ENCODE peak calls at places on chromosome 4, in nine cellular contexts. One of them, this sample, is unnamed.

GRCh38 chr4:184732126-184732525 is 1.8 kb downstream of the CENPU start:
- DNase-seq in lung: peak
- DNase-seq in kidney epithelial cell: no peak
- DNase-seq in esophagus muscularis mucosa: no peak
- DNase-seq in fibroblast of mammary gland: peak
- DNase-seq in astrocyte of the spinal cord: no peak
- DNase-seq in HL-60: no peak
- DNase-seq in tibial artery: no peak
- DNase-seq in fibroblast of lung: no peak
- DNase-seq in this sample: no peak

GRCh38 chr4:171644430-171645057 is 168.7 kb upstream of the GALNTL6 start:
- DNase-seq in astrocyte of the spinal cord: no peak
- DNase-seq in esophagus muscularis mucosa: no peak
- DNase-seq in kidney epithelial cell: no peak
- DNase-seq in fibroblast of mammary gland: no peak
- DNase-seq in fibroblast of lung: no peak
- DNase-seq in HL-60: no peak
- DNase-seq in tibial artery: no peak
- DNase-seq in lung: no peak
- DNase-seq in this sample: no peak

GRCh38 chr4:127965803-127966175 is 583 bp downstream of the ABHD18 start:
- DNase-seq in HL-60: no peak
- DNase-seq in tibial artery: peak
- DNase-seq in astrocyte of the spinal cord: no peak
- DNase-seq in esophagus muscularis mucosa: no peak
- DNase-seq in lung: peak
- DNase-seq in kidney epithelial cell: peak
- DNase-seq in fibroblast of lung: peak
- DNase-seq in fibroblast of mammary gland: peak
- DNase-seq in this sample: no peak

GRCh38 chr4:73683033-73683432 is 57.3 kb upstream of the CXCL8 start:
- DNase-seq in esophagus muscularis mucosa: no peak
- DNase-seq in tibial artery: no peak
- DNase-seq in HL-60: no peak
- DNase-seq in lung: no peak
- DNase-seq in fibroblast of mammary gland: no peak
- DNase-seq in fibroblast of lung: no peak
- DNase-seq in astrocyte of the spinal cord: no peak
- DNase-seq in kidney epithelial cell: no peak
- DNase-seq in this sample: no peak

GRCh38 chr4:94439606-94440005 is 12.1 kb upstream of the PDLIM5 start:
- DNase-seq in kidney epithelial cell: no peak
- DNase-seq in tibial artery: no peak
- DNase-seq in esophagus muscularis mucosa: no peak
- DNase-seq in fibroblast of mammary gland: no peak
- DNase-seq in astrocyte of the spinal cord: no peak
- DNase-seq in HL-60: no peak
- DNase-seq in fibroblast of lung: no peak
- DNase-seq in lung: no peak
- DNase-seq in this sample: no peak

GRCh38 chr4:89617256-89617655 is 219.7 kb downstream of the SNCA start:
- DNase-seq in tibial artery: no peak
- DNase-seq in astrocyte of the spinal cord: peak
- DNase-seq in lung: no peak
- DNase-seq in fibroblast of lung: no peak
- DNase-seq in fibroblast of mammary gland: peak
- DNase-seq in esophagus muscularis mucosa: no peak
- DNase-seq in HL-60: no peak
- DNase-seq in kidney epithelial cell: peak
- DNase-seq in this sample: no peak

GRCh38 chr4:41509411-41510008 is 28.4 kb upstream of the LIMCH1 start:
- DNase-seq in kidney epithelial cell: no peak
- DNase-seq in astrocyte of the spinal cord: no peak
- DNase-seq in tibial artery: peak
- DNase-seq in fibroblast of mammary gland: no peak
- DNase-seq in esophagus muscularis mucosa: no peak
- DNase-seq in lung: no peak
- DNase-seq in HL-60: no peak
- DNase-seq in fibroblast of lung: no peak
- DNase-seq in this sample: no peak

GRCh38 chr4:65924843-65925242 is 254.6 kb upstream of the EPHA5 start:
- DNase-seq in fibroblast of mammary gland: no peak
- DNase-seq in esophagus muscularis mucosa: no peak
- DNase-seq in tibial artery: no peak
- DNase-seq in lung: no peak
- DNase-seq in fibroblast of lung: no peak
- DNase-seq in HL-60: no peak
- DNase-seq in astrocyte of the spinal cord: no peak
- DNase-seq in kidney epithelial cell: no peak
- DNase-seq in this sample: no peak

GRCh38 chr4:36921474-36922220 is 322.9 kb upstream of the NWD2 start:
- DNase-seq in fibroblast of mammary gland: peak
- DNase-seq in astrocyte of the spinal cord: no peak
- DNase-seq in kidney epithelial cell: no peak
- DNase-seq in esophagus muscularis mucosa: no peak
- DNase-seq in lung: no peak
- DNase-seq in tibial artery: no peak
- DNase-seq in HL-60: no peak
- DNase-seq in fibroblast of lung: no peak
- DNase-seq in this sample: no peak

GRCh38 chr4:57442834-57443291 is 332.7 kb upstream of the IGFBP7 start:
- DNase-seq in kidney epithelial cell: no peak
- DNase-seq in HL-60: no peak
- DNase-seq in esophagus muscularis mucosa: no peak
- DNase-seq in fibroblast of lung: peak
- DNase-seq in tibial artery: peak
- DNase-seq in astrocyte of the spinal cord: peak
- DNase-seq in fibroblast of mammary gland: peak
- DNase-seq in lung: no peak
- DNase-seq in this sample: peak

GRCh38 chr4:178556796-178557195 is 1114.6 kb upstream of the AGA start:
- DNase-seq in fibroblast of mammary gland: no peak
- DNase-seq in lung: no peak
- DNase-seq in HL-60: no peak
- DNase-seq in fibroblast of lung: no peak
- DNase-seq in astrocyte of the spinal cord: no peak
- DNase-seq in esophagus muscularis mucosa: no peak
- DNase-seq in kidney epithelial cell: no peak
- DNase-seq in tibial artery: no peak
- DNase-seq in this sample: no peak

GRCh38 chr4:4474496-4474895 is 67.4 kb downstream of the STX18 start:
- DNase-seq in HL-60: no peak
- DNase-seq in esophagus muscularis mucosa: peak
- DNase-seq in kidney epithelial cell: no peak
- DNase-seq in lung: no peak
- DNase-seq in astrocyte of the spinal cord: no peak
- DNase-seq in fibroblast of lung: no peak
- DNase-seq in tibial artery: no peak
- DNase-seq in fibroblast of mammary gland: no peak
- DNase-seq in this sample: no peak

GRCh38 chr4:7964890-7965662 is 25.4 kb upstream of the AFAP1 start:
- DNase-seq in lung: no peak
- DNase-seq in fibroblast of mammary gland: peak
- DNase-seq in kidney epithelial cell: no peak
- DNase-seq in tibial artery: no peak
- DNase-seq in fibroblast of lung: peak
- DNase-seq in esophagus muscularis mucosa: no peak
- DNase-seq in astrocyte of the spinal cord: no peak
- DNase-seq in HL-60: no peak
- DNase-seq in this sample: peak

GRCh38 chr4:100295792-100296191 is 105.5 kb upstream of the DDIT4L start:
- DNase-seq in kidney epithelial cell: no peak
- DNase-seq in astrocyte of the spinal cord: peak
- DNase-seq in esophagus muscularis mucosa: no peak
- DNase-seq in fibroblast of lung: peak
- DNase-seq in lung: no peak
- DNase-seq in tibial artery: no peak
- DNase-seq in fibroblast of mammary gland: peak
- DNase-seq in HL-60: no peak
- DNase-seq in this sample: peak

GRCh38 chr4:1870578-1871443 is at the start of gene NSD2:
- DNase-seq in lung: peak
- DNase-seq in fibroblast of lung: peak
- DNase-seq in HL-60: peak
- DNase-seq in tibial artery: peak
- DNase-seq in astrocyte of the spinal cord: peak
- DNase-seq in fibroblast of mammary gland: peak
- DNase-seq in kidney epithelial cell: no peak
- DNase-seq in esophagus muscularis mucosa: peak
- DNase-seq in this sample: peak
- TF ChIP-seq CTCF in lung: no peak
- TF ChIP-seq CTCF in fibroblast of lung: no peak
- TF ChIP-seq CTCF in HL-60: no peak
- TF ChIP-seq CTCF in tibial artery: no peak
- TF ChIP-seq CTCF in astrocyte of the spinal cord: no peak
- TF ChIP-seq CTCF in fibroblast of mammary gland: no peak
- TF ChIP-seq CTCF in kidney epithelial cell: no peak
- TF ChIP-seq CTCF in esophagus muscularis mucosa: no peak
- TF ChIP-seq CTCF in this sample: no peak

GRCh38 chr4:6062133-6062532 is 43.9 kb upstream of the C4orf50 start:
- DNase-seq in tibial artery: no peak
- DNase-seq in HL-60: no peak
- DNase-seq in esophagus muscularis mucosa: no peak
- DNase-seq in fibroblast of lung: no peak
- DNase-seq in astrocyte of the spinal cord: no peak
- DNase-seq in fibroblast of mammary gland: no peak
- DNase-seq in kidney epithelial cell: no peak
- DNase-seq in lung: no peak
- DNase-seq in this sample: no peak

GRCh38 chr4:6059375-6059805 is 41.2 kb upstream of the C4orf50 start:
- DNase-seq in fibroblast of mammary gland: no peak
- DNase-seq in HL-60: no peak
- DNase-seq in kidney epithelial cell: no peak
- DNase-seq in tibial artery: no peak
- DNase-seq in astrocyte of the spinal cord: no peak
- DNase-seq in esophagus muscularis mucosa: no peak
- DNase-seq in fibroblast of lung: no peak
- DNase-seq in lung: no peak
- DNase-seq in this sample: no peak

GRCh38 chr4:6055436-6055835 is 37.2 kb upstream of the C4orf50 start:
- DNase-seq in kidney epithelial cell: no peak
- DNase-seq in lung: no peak
- DNase-seq in fibroblast of lung: no peak
- DNase-seq in esophagus muscularis mucosa: no peak
- DNase-seq in tibial artery: no peak
- DNase-seq in astrocyte of the spinal cord: no peak
- DNase-seq in HL-60: no peak
- DNase-seq in fibroblast of mammary gland: no peak
- DNase-seq in this sample: no peak

GRCh38 chr4:6056976-6057766 is 38.9 kb upstream of the C4orf50 start:
- DNase-seq in kidney epithelial cell: no peak
- DNase-seq in esophagus muscularis mucosa: no peak
- DNase-seq in astrocyte of the spinal cord: no peak
- DNase-seq in fibroblast of lung: no peak
- DNase-seq in fibroblast of mammary gland: no peak
- DNase-seq in HL-60: no peak
- DNase-seq in lung: no peak
- DNase-seq in tibial artery: no peak
- DNase-seq in this sample: no peak

DNA sequence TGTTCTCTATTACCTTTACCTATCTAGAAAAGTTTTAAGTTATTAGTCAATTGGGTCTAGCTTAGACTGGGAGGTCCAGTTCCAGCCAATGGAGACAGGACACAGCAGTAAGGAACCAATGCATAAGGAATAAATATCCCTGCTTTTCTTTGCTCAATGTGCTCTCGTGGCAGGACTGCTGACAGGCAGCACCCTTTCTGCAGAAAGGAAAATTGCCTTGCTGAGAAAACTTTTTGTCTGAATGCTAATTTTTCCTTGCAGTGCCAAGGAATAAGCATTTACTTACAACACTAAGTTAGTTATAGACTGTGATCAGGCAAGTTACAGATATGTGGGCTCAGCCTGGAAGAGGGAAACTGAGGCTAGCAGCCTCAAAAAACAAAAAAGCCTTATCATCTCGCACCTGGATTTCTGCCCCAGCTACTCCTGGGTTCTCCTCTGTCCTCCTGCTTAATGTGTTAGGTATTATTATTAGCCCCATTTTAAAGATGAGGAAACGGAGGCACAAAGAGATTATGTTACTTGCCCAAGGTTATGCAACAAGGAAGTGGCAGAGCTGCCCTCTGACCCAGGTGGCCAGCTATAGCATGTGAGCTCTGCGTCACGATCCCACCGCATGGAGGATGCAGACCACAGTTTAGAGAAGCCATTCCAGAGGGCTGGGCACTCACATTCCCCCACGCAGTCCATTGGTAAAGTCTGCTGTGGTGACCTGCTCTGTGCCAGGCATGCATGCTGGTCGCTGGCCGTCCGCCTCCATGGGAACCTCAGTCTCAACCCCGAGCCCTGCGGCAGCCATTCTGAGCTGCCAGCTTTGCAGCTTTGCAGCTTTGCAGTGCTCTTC is 40.5 kb upstream of the C4orf50 start:
- DNase-seq in kidney epithelial cell: no peak
- DNase-seq in fibroblast of lung: no peak
- DNase-seq in lung: no peak
- DNase-seq in astrocyte of the spinal cord: no peak
- DNase-seq in esophagus muscularis mucosa: no peak
- DNase-seq in tibial artery: no peak
- DNase-seq in HL-60: no peak
- DNase-seq in fibroblast of mammary gland: no peak
- DNase-seq in this sample: no peak
- H3K4me3 ChIP-seq in kidney epithelial cell: no peak
- H3K4me3 ChIP-seq in fibroblast of lung: no peak
- H3K4me3 ChIP-seq in lung: no peak
- H3K4me3 ChIP-seq in astrocyte of the spinal cord: no peak
- H3K4me3 ChIP-seq in esophagus muscularis mucosa: no peak
- H3K4me3 ChIP-seq in tibial artery: no peak
- H3K4me3 ChIP-seq in HL-60: no peak
- H3K4me3 ChIP-seq in fibroblast of mammary gland: no peak
- H3K4me3 ChIP-seq in this sample: no peak

GRCh38 chr4:186981161-186981560 is 257.5 kb upstream of the FAT1 start:
- DNase-seq in esophagus muscularis mucosa: no peak
- DNase-seq in HL-60: no peak
- DNase-seq in astrocyte of the spinal cord: peak
- DNase-seq in fibroblast of mammary gland: peak
- DNase-seq in kidney epithelial cell: no peak
- DNase-seq in fibroblast of lung: peak
- DNase-seq in tibial artery: no peak
- DNase-seq in lung: no peak
- DNase-seq in this sample: no peak
- TF ChIP-seq CTCF in esophagus muscularis mucosa: no peak
- TF ChIP-seq CTCF in HL-60: no peak
- TF ChIP-seq CTCF in astrocyte of the spinal cord: no peak
- TF ChIP-seq CTCF in fibroblast of mammary gland: no peak
- TF ChIP-seq CTCF in kidney epithelial cell: no peak
- TF ChIP-seq CTCF in fibroblast of lung: no peak
- TF ChIP-seq CTCF in tibial artery: no peak
- TF ChIP-seq CTCF in lung: no peak
- TF ChIP-seq CTCF in this sample: no peak

DNA sequence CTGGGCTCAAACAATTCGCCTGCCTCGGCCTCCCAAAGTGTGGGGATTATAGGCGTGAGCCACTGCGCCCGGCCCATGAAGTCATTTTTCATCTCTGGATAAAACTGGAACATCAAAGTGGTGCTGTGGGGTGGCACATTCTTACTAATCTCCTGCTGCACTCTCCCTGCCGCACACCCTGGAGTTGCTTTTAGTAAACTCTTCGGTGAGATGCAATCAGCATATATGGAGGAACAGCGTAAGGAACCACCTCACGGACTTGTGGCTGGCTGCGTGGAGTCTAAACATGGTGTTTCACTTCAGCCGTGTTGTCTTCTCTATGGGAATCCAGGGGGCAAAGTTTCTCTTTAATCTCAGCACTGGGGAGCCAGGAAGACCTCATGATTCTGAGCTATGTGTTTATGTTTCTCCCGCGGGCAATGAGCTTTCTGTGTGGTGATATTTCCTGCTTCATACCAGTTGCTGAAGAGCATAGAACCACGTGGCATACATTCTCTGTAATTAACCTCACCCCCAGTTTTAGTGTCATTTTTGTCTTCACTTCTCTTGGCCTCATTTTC is 2.1 kb upstream of the RHOH start:
- DNase-seq in astrocyte of the spinal cord: no peak
- DNase-seq in lung: no peak
- DNase-seq in kidney epithelial cell: no peak
- DNase-seq in fibroblast of mammary gland: no peak
- DNase-seq in fibroblast of lung: peak
- DNase-seq in tibial artery: no peak
- DNase-seq in HL-60: no peak
- DNase-seq in esophagus muscularis mucosa: no peak
- DNase-seq in this sample: peak
- H3K4me3 ChIP-seq in astrocyte of the spinal cord: no peak
- H3K4me3 ChIP-seq in lung: no peak
- H3K4me3 ChIP-seq in kidney epithelial cell: no peak
- H3K4me3 ChIP-seq in fibroblast of mammary gland: no peak
- H3K4me3 ChIP-seq in fibroblast of lung: no peak
- H3K4me3 ChIP-seq in tibial artery: no peak
- H3K4me3 ChIP-seq in HL-60: no peak
- H3K4me3 ChIP-seq in esophagus muscularis mucosa: no peak
- H3K4me3 ChIP-seq in this sample: peak

This sample was measured in fibroblast of villous mesenchyme.